ENCODE peak calls at places on chromosome 3, in seven cellular contexts. One of them, this sample, is unnamed.

GRCh38 chr3:4986611-4987373 is 7.6 kb downstream of the BHLHE40 start:
- DNase-seq in GM19239: no peak
- DNase-seq in left kidney: peak; percentile 98
- DNase-seq in stimulated activated CD8-positive, alpha-beta memory T cell treated with anti-CD3 and anti-CD28 coated beads, Interleukin-7, amount 100 ng/mL, for 4 hours: peak; percentile 67
- DNase-seq in GM10248: peak; percentile 80
- DNase-seq in tibial artery: peak; percentile 99
- DNase-seq in COR-L47: peak; percentile 17
- DNase-seq in this sample: peak; percentile 84

GRCh38 chr3:188049890-188050530 is 103.9 kb upstream of the LPP start:
- DNase-seq in left kidney: no peak
- DNase-seq in COR-L47: no peak
- DNase-seq in GM10248: no peak
- DNase-seq in GM19239: no peak
- DNase-seq in tibial artery: no peak
- DNase-seq in stimulated activated CD8-positive, alpha-beta memory T cell treated with anti-CD3 and anti-CD28 coated beads, Interleukin-7, amount 100 ng/mL, for 4 hours: no peak
- DNase-seq in this sample: no peak

GRCh38 chr3:32002536-32003368 is 21.2 kb downstream of the ZNF860 start:
- DNase-seq in tibial artery: no peak
- DNase-seq in COR-L47: no peak
- DNase-seq in stimulated activated CD8-positive, alpha-beta memory T cell treated with anti-CD3 and anti-CD28 coated beads, Interleukin-7, amount 100 ng/mL, for 4 hours: no peak
- DNase-seq in left kidney: no peak
- DNase-seq in GM10248: no peak
- DNase-seq in GM19239: no peak
- DNase-seq in this sample: no peak

GRCh38 chr3:14680716-14681115 is 5.8 kb downstream of the C3orf20 start:
- DNase-seq in GM19239: no peak
- DNase-seq in tibial artery: no peak
- DNase-seq in stimulated activated CD8-positive, alpha-beta memory T cell treated with anti-CD3 and anti-CD28 coated beads, Interleukin-7, amount 100 ng/mL, for 4 hours: no peak
- DNase-seq in GM10248: no peak
- DNase-seq in left kidney: peak; percentile 38
- DNase-seq in COR-L47: no peak
- DNase-seq in this sample: no peak

GRCh38 chr3:58064923-58065638 is 56.9 kb downstream of the FLNB start:
- DNase-seq in GM19239: no peak
- DNase-seq in COR-L47: no peak
- DNase-seq in stimulated activated CD8-positive, alpha-beta memory T cell treated with anti-CD3 and anti-CD28 coated beads, Interleukin-7, amount 100 ng/mL, for 4 hours: no peak
- DNase-seq in GM10248: no peak
- DNase-seq in tibial artery: no peak
- DNase-seq in left kidney: no peak
- DNase-seq in this sample: no peak

GRCh38 chr3:17965331-17965730 is 222.9 kb upstream of the TBC1D5 start:
- DNase-seq in left kidney: no peak
- DNase-seq in GM19239: no peak
- DNase-seq in GM10248: no peak
- DNase-seq in COR-L47: no peak
- DNase-seq in stimulated activated CD8-positive, alpha-beta memory T cell treated with anti-CD3 and anti-CD28 coated beads, Interleukin-7, amount 100 ng/mL, for 4 hours: no peak
- DNase-seq in tibial artery: no peak
- DNase-seq in this sample: no peak

GRCh38 chr3:150823277-150823676 is 60.3 kb upstream of the SIAH2 start:
- DNase-seq in GM10248: no peak
- DNase-seq in GM19239: no peak
- DNase-seq in tibial artery: no peak
- DNase-seq in left kidney: no peak
- DNase-seq in COR-L47: no peak
- DNase-seq in stimulated activated CD8-positive, alpha-beta memory T cell treated with anti-CD3 and anti-CD28 coated beads, Interleukin-7, amount 100 ng/mL, for 4 hours: no peak
- DNase-seq in this sample: no peak

GRCh38 chr3:42984701-42985100 is 5.6 kb downstream of the GASK1A start:
- DNase-seq in stimulated activated CD8-positive, alpha-beta memory T cell treated with anti-CD3 and anti-CD28 coated beads, Interleukin-7, amount 100 ng/mL, for 4 hours: no peak
- DNase-seq in left kidney: no peak
- DNase-seq in GM10248: no peak
- DNase-seq in GM19239: no peak
- DNase-seq in tibial artery: no peak
- DNase-seq in COR-L47: no peak
- DNase-seq in this sample: no peak

GRCh38 chr3:134336587-134336986 is 37.7 kb downstream of the AMOTL2 start:
- DNase-seq in stimulated activated CD8-positive, alpha-beta memory T cell treated with anti-CD3 and anti-CD28 coated beads, Interleukin-7, amount 100 ng/mL, for 4 hours: no peak
- DNase-seq in COR-L47: no peak
- DNase-seq in left kidney: no peak
- DNase-seq in GM19239: no peak
- DNase-seq in tibial artery: peak; percentile 87
- DNase-seq in GM10248: no peak
- DNase-seq in this sample: no peak

GRCh38 chr3:33113772-33114621 is at the start of gene CRTAP:
- DNase-seq in left kidney: peak; percentile 95
- DNase-seq in tibial artery: peak; percentile 99
- DNase-seq in GM10248: peak; percentile 84
- DNase-seq in GM19239: peak; percentile 67
- DNase-seq in stimulated activated CD8-positive, alpha-beta memory T cell treated with anti-CD3 and anti-CD28 coated beads, Interleukin-7, amount 100 ng/mL, for 4 hours: peak; percentile 79
- DNase-seq in COR-L47: peak; percentile 61
- DNase-seq in this sample: peak; percentile 87

GRCh38 chr3:72999971-73000370 is 3.4 kb downstream of the PPP4R2 start:
- DNase-seq in GM10248: no peak
- DNase-seq in COR-L47: no peak
- DNase-seq in left kidney: no peak
- DNase-seq in GM19239: no peak
- DNase-seq in tibial artery: no peak
- DNase-seq in stimulated activated CD8-positive, alpha-beta memory T cell treated with anti-CD3 and anti-CD28 coated beads, Interleukin-7, amount 100 ng/mL, for 4 hours: no peak
- DNase-seq in this sample: no peak

GRCh38 chr3:127755305-127755681 is 67.0 kb downstream of the MGLL start:
- DNase-seq in tibial artery: no peak
- DNase-seq in COR-L47: no peak
- DNase-seq in stimulated activated CD8-positive, alpha-beta memory T cell treated with anti-CD3 and anti-CD28 coated beads, Interleukin-7, amount 100 ng/mL, for 4 hours: no peak
- DNase-seq in GM10248: peak; percentile 47
- DNase-seq in GM19239: no peak
- DNase-seq in left kidney: no peak
- DNase-seq in this sample: no peak

GRCh38 chr3:49967307-49967706 is 27.4 kb downstream of the RBM6 start:
- DNase-seq in stimulated activated CD8-positive, alpha-beta memory T cell treated with anti-CD3 and anti-CD28 coated beads, Interleukin-7, amount 100 ng/mL, for 4 hours: no peak
- DNase-seq in left kidney: no peak
- DNase-seq in tibial artery: no peak
- DNase-seq in COR-L47: no peak
- DNase-seq in GM19239: no peak
- DNase-seq in GM10248: no peak
- DNase-seq in this sample: no peak

GRCh38 chr3:186598794-186599141 is 14.1 kb upstream of the AHSG start:
- DNase-seq in GM10248: no peak
- DNase-seq in left kidney: no peak
- DNase-seq in tibial artery: no peak
- DNase-seq in stimulated activated CD8-positive, alpha-beta memory T cell treated with anti-CD3 and anti-CD28 coated beads, Interleukin-7, amount 100 ng/mL, for 4 hours: no peak
- DNase-seq in COR-L47: no peak
- DNase-seq in GM19239: no peak
- DNase-seq in this sample: no peak

GRCh38 chr3:189779166-189779565 is 148.0 kb downstream of the TP63 start:
- DNase-seq in GM10248: no peak
- DNase-seq in GM19239: no peak
- DNase-seq in tibial artery: no peak
- DNase-seq in stimulated activated CD8-positive, alpha-beta memory T cell treated with anti-CD3 and anti-CD28 coated beads, Interleukin-7, amount 100 ng/mL, for 4 hours: no peak
- DNase-seq in left kidney: no peak
- DNase-seq in COR-L47: no peak
- DNase-seq in this sample: no peak

GRCh38 chr3:127448671-127449070 is 141.9 kb downstream of the TPRA1 start:
- DNase-seq in GM19239: no peak
- DNase-seq in tibial artery: peak; percentile 46
- DNase-seq in GM10248: no peak
- DNase-seq in left kidney: no peak
- DNase-seq in stimulated activated CD8-positive, alpha-beta memory T cell treated with anti-CD3 and anti-CD28 coated beads, Interleukin-7, amount 100 ng/mL, for 4 hours: no peak
- DNase-seq in COR-L47: no peak
- DNase-seq in this sample: no peak

GRCh38 chr3:140319801-140320200 is 358.1 kb upstream of the TRIM42 start:
- DNase-seq in GM19239: no peak
- DNase-seq in COR-L47: no peak
- DNase-seq in left kidney: no peak
- DNase-seq in stimulated activated CD8-positive, alpha-beta memory T cell treated with anti-CD3 and anti-CD28 coated beads, Interleukin-7, amount 100 ng/mL, for 4 hours: no peak
- DNase-seq in tibial artery: no peak
- DNase-seq in GM10248: no peak
- DNase-seq in this sample: no peak

GRCh38 chr3:137769321-137770065 is 5.4 kb downstream of the SOX14 start:
- DNase-seq in GM10248: peak; percentile 5
- DNase-seq in COR-L47: no peak
- DNase-seq in GM19239: no peak
- DNase-seq in left kidney: peak; percentile 30
- DNase-seq in tibial artery: no peak
- DNase-seq in stimulated activated CD8-positive, alpha-beta memory T cell treated with anti-CD3 and anti-CD28 coated beads, Interleukin-7, amount 100 ng/mL, for 4 hours: no peak
- DNase-seq in this sample: peak; percentile 10

GRCh38 chr3:169002689-169003088 is 660.8 kb downstream of the MECOM start:
- DNase-seq in stimulated activated CD8-positive, alpha-beta memory T cell treated with anti-CD3 and anti-CD28 coated beads, Interleukin-7, amount 100 ng/mL, for 4 hours: no peak
- DNase-seq in GM19239: no peak
- DNase-seq in COR-L47: peak; percentile 99
- DNase-seq in GM10248: no peak
- DNase-seq in tibial artery: no peak
- DNase-seq in left kidney: no peak
- DNase-seq in this sample: no peak

GRCh38 chr3:53045107-53045783 is 628 bp downstream of the SFMBT1 start:
- DNase-seq in left kidney: peak; percentile 83
- DNase-seq in COR-L47: peak; percentile 38
- DNase-seq in stimulated activated CD8-positive, alpha-beta memory T cell treated with anti-CD3 and anti-CD28 coated beads, Interleukin-7, amount 100 ng/mL, for 4 hours: peak; percentile 55
- DNase-seq in GM10248: peak; percentile 81
- DNase-seq in tibial artery: peak; percentile 72
- DNase-seq in GM19239: peak; percentile 92
- DNase-seq in this sample: peak; percentile 87

GRCh38 chr3:188370081-188370830 is 216.3 kb downstream of the LPP start:
- DNase-seq in GM19239: no peak
- DNase-seq in GM10248: no peak
- DNase-seq in stimulated activated CD8-positive, alpha-beta memory T cell treated with anti-CD3 and anti-CD28 coated beads, Interleukin-7, amount 100 ng/mL, for 4 hours: no peak
- DNase-seq in COR-L47: no peak
- DNase-seq in tibial artery: no peak
- DNase-seq in left kidney: no peak
- DNase-seq in this sample: no peak

GRCh38 chr3:195097331-195098255 is 173.4 kb downstream of the XXYLT1 start:
- DNase-seq in tibial artery: peak; percentile 24
- DNase-seq in COR-L47: no peak
- DNase-seq in GM10248: peak; percentile 50
- DNase-seq in stimulated activated CD8-positive, alpha-beta memory T cell treated with anti-CD3 and anti-CD28 coated beads, Interleukin-7, amount 100 ng/mL, for 4 hours: no peak
- DNase-seq in left kidney: no peak
- DNase-seq in GM19239: no peak
- DNase-seq in this sample: no peak

GRCh38 chr3:197501496-197501878 is 54.3 kb downstream of the BDH1 start:
- DNase-seq in GM19239: no peak
- DNase-seq in stimulated activated CD8-positive, alpha-beta memory T cell treated with anti-CD3 and anti-CD28 coated beads, Interleukin-7, amount 100 ng/mL, for 4 hours: no peak
- DNase-seq in left kidney: peak; percentile 58
- DNase-seq in GM10248: no peak
- DNase-seq in COR-L47: no peak
- DNase-seq in tibial artery: no peak
- DNase-seq in this sample: peak; percentile 42

GRCh38 chr3:13546667-13547171 is 2.2 kb upstream of the FBLN2 start:
- DNase-seq in left kidney: peak; percentile 69
- DNase-seq in tibial artery: no peak
- DNase-seq in COR-L47: no peak
- DNase-seq in GM19239: no peak
- DNase-seq in GM10248: no peak
- DNase-seq in stimulated activated CD8-positive, alpha-beta memory T cell treated with anti-CD3 and anti-CD28 coated beads, Interleukin-7, amount 100 ng/mL, for 4 hours: no peak
- DNase-seq in this sample: no peak

GRCh38 chr3:77329161-77329560 is 289.3 kb downstream of the ROBO2 start:
- DNase-seq in left kidney: no peak
- DNase-seq in stimulated activated CD8-positive, alpha-beta memory T cell treated with anti-CD3 and anti-CD28 coated beads, Interleukin-7, amount 100 ng/mL, for 4 hours: no peak
- DNase-seq in GM10248: no peak
- DNase-seq in GM19239: no peak
- DNase-seq in tibial artery: no peak
- DNase-seq in COR-L47: no peak
- DNase-seq in this sample: no peak

GRCh38 chr3:57110214-57110613 is 49.8 kb downstream of the SPATA12 start:
- DNase-seq in GM10248: no peak
- DNase-seq in left kidney: no peak
- DNase-seq in GM19239: no peak
- DNase-seq in stimulated activated CD8-positive, alpha-beta memory T cell treated with anti-CD3 and anti-CD28 coated beads, Interleukin-7, amount 100 ng/mL, for 4 hours: no peak
- DNase-seq in tibial artery: no peak
- DNase-seq in COR-L47: no peak
- DNase-seq in this sample: no peak

GRCh38 chr3:42144209-42144608 is 53.1 kb downstream of the TRAK1 start:
- DNase-seq in stimulated activated CD8-positive, alpha-beta memory T cell treated with anti-CD3 and anti-CD28 coated beads, Interleukin-7, amount 100 ng/mL, for 4 hours: no peak
- DNase-seq in tibial artery: no peak
- DNase-seq in COR-L47: no peak
- DNase-seq in GM19239: no peak
- DNase-seq in left kidney: no peak
- DNase-seq in GM10248: no peak
- DNase-seq in this sample: no peak